ENCODE peak calls at places on chromosomes 1 and 21, in four cellular contexts. G, H, C and J are unnamed samples.
A peak's percentile ranks its signal among the peaks of the same experiment; 100 is the strongest.

GRCh38 chr1:246608616-246609376 is 42.5 kb downstream of the CNST start:
- DNase-seq in C (peak; percentile 88), G (no peak), H (peak; percentile 79), J (no peak)

GRCh38 chr1:1302006-1302430 is 5.7 kb downstream of the ACAP3 start:
- DNase-seq in H (no peak), G (no peak), C (no peak), J (no peak)

GRCh38 chr1:46735708-46736324 is 16.9 kb upstream of the EFCAB14 start:
- DNase-seq in G (no peak), H (no peak), C (peak; percentile 54), J (no peak)

GRCh38 chr21:39316062-39316461 is 2.6 kb upstream of the BRWD1 start:
- DNase-seq in H (no peak), G (no peak), C (no peak), J (no peak)

GRCh38 chr21:38351176-38351959 is 94.6 kb downstream of the KCNJ15 start:
- DNase-seq in G (no peak), H (no peak), C (no peak), J (no peak)

GRCh38 chr1:107952989-107953388 is 12.0 kb downstream of the VAV3 start:
- DNase-seq in C (no peak), G (no peak), H (no peak), J (no peak)

GRCh38 chr1:208431721-208432120 is 187.5 kb upstream of the PLXNA2 start:
- DNase-seq in H (no peak), C (peak; percentile 78), G (no peak), J (no peak)

GRCh38 chr1:6325482-6325881 is 64.6 kb upstream of the GPR153 start:
- DNase-seq in C (no peak), H (no peak), G (no peak), J (no peak)

GRCh38 chr1:181133441-181133951 is 45.0 kb downstream of the IER5 start:
- DNase-seq in H (no peak), C (no peak), G (no peak), J (no peak)

GRCh38 chr1:27564710-27565649 is 39.0 kb downstream of the AHDC1 start:
- DNase-seq in G (no peak), C (no peak), H (no peak), J (no peak)

GRCh38 chr1:59498640-59499039 is 201.7 kb downstream of the FGGY start:
- DNase-seq in G (no peak), C (peak; percentile 67), H (no peak), J (no peak)

GRCh38 chr1:211885746-211886522 is 55.4 kb upstream of the LPGAT1 start:
- DNase-seq in H (no peak), C (no peak), G (no peak), J (no peak)

GRCh38 chr1:244100276-244100675 is 49.2 kb downstream of the ZBTB18 start:
- DNase-seq in C (no peak), G (no peak), H (no peak), J (no peak)

GRCh38 chr1:198657550-198658064 is 18.8 kb downstream of the PTPRC start:
- DNase-seq in G (no peak), H (no peak), C (peak; percentile 99), J (no peak)

GRCh38 chr1:64623750-64624445 is 121.0 kb upstream of the RAVER2 start:
- DNase-seq in C (peak; percentile 95), G (no peak), H (no peak), J (no peak)

GRCh38 chr21:46096997-46097825 is 701 bp upstream of the COL6A2 start:
- DNase-seq in G (peak; percentile 15), H (peak; percentile 21), C (no peak), J (no peak)

GRCh38 chr1:48499211-48499610 is 27.2 kb upstream of the SPATA6 start:
- DNase-seq in H (no peak), C (no peak), G (no peak), J (no peak)

GRCh38 chr1:197423006-197423405 is 155.0 kb downstream of the CRB1 start:
- DNase-seq in H (no peak), C (peak; percentile 41), G (no peak), J (no peak)

GRCh38 chr1:51636765-51637522 is 20.1 kb downstream of the OSBPL9 start:
- DNase-seq in H (peak; percentile 86), G (no peak), C (peak; percentile 90), J (no peak)

GRCh38 chr1:58929667-58930325 is 145.9 kb upstream of the JUN start:
- DNase-seq in G (no peak), C (peak; percentile 30), H (no peak), J (peak; percentile 36)

GRCh38 chr1:184513966-184514365 is 127.1 kb downstream of the C1orf21 start:
- DNase-seq in H (peak; percentile 36), C (peak; percentile 67), G (no peak), J (no peak)

GRCh38 chr21:45970674-45971486 is 10.7 kb upstream of the COL6A1 start:
- DNase-seq in C (peak; percentile 21), H (peak; percentile 53), G (no peak), J (no peak)

DNA sequence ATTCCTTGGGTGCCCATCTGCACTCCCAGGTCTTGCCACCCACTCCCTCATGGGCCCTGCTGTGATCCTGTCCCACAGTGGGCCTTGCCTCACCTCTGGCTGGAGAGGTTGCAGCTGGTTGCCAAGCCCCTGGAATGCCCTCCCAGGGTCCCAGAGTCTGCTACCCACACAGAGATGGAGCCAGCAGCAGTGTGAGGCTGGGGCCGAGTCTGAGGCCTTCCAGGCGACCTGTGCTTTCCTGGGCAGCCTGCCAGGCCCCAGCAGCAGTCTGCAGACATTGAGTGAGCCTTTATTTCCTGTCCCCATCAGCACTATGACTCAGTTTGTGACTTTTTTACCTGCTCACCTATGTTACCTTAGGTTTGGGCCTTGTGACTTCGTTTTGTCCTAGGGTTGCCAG is 25.0 kb upstream of the TSPAN2 start:
- DNase-seq in C (peak; percentile 52), H (no peak), G (no peak), J (no peak)
- H3K4me3 ChIP-seq in C (no peak overlapping the region), H (no peak overlapping the region), G (no peak overlapping the region), J (no peak overlapping the region)

GRCh38 chr1:3353901-3354300 is 100.6 kb upstream of the ARHGEF16 start:
- DNase-seq in H (no peak), G (no peak), C (no peak), J (no peak)

GRCh38 chr1:3350441-3351261 is 103.8 kb upstream of the ARHGEF16 start:
- DNase-seq in H (peak; percentile 74), C (no peak), G (no peak), J (no peak)

GRCh38 chr1:3351300-3352083 is 103.0 kb upstream of the ARHGEF16 start:
- DNase-seq in C (no peak), G (no peak), H (no peak), J (no peak)

GRCh38 chr1:3352952-3353331 is 101.5 kb upstream of the ARHGEF16 start:
- DNase-seq in G (no peak), H (no peak), C (peak; percentile 77), J (no peak)

DNA sequence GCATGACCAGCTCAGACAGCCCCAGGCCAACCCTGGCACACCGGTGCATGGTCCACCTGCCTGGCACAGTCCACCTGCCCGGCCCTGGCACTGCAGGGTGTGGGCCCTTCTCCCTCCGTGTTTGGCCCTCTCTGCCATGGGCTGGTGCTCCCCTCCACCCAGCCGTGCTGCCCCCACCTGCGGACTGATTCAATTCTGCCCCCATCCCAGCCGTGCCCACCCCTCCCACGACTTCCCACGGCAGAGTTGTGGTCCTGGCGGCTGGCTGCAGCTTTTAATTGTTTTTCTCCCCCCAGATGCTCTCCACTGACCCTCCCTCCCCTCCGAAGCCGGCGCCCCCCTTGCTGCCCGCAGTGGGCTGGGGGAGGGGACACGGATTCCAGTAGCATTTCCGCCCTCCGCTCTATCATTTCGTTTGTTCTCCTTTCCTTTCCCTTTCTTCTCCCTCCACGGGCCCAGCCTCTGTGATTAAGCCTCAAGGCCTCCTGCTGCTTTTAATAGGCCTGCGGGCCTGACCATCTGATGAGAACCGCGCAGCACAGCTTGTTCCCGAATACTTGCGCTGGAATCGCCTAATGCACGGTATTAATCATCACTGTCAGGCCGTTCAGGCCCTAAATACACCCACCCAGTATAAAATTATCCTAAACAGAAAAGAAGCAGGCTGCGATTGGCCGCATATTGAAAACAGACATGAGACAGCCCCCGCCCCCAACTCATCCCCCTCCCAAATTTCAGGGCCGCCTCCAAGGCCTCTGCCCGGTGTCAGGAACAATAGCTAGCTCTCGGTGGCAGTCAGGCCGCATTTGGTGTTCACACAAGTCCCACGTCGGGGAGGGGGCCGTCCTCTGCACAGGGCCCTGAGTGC is 102.1 kb upstream of the ARHGEF16 start:
- DNase-seq in G (no peak), C (peak; percentile 91), H (peak; percentile 82), J (no peak)
- H3K4me3 ChIP-seq in G (no peak overlapping the region), C (no peak overlapping the region), H (peak overlapping the region; percentile 31), J (no peak overlapping the region)

DNA sequence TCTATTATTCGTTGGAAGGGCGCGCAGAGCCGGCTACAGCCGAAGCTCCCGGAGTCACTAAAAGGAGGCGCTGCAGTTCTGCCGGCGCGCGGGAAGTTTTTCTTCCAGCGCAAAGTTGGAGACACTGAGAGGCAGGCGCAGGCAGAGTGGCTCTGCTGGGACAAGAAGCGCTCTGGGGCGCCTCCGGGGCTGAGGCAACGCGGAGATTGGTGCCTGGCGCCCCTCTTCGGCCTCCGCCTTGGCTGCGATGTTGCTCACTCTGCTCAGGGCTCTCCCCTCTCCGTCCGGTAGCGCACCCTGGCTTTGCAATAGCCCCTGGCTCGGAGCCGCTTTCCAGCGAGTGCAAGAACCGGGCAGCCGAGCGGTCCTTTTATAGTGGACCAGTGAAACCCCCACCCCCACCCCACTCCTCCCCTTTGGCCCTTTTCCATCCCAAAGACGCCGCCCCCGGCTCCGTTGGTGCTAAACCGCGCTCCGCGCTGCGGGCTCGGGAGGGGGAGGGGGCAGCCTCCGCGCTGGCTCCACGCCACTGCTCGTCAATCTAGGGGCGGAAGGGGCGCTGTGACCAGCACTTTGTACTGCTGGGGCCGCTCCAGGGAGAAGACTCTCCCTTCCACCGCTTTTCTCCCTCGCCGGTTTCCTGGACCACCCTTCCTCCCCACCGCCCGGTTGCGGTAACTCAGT is at the start of gene ADAMTS1:
- DNase-seq in H (peak; percentile 93), G (peak; percentile 31), C (peak; percentile 70), J (no peak)
- H3K4me3 ChIP-seq in H (peak within 1 kb of the TSS; percentile 79), G (peak within 1 kb of the TSS; percentile 71), C (peak within 1 kb of the TSS; percentile 84), J (peak within 1 kb of the TSS; percentile 31)

DNA sequence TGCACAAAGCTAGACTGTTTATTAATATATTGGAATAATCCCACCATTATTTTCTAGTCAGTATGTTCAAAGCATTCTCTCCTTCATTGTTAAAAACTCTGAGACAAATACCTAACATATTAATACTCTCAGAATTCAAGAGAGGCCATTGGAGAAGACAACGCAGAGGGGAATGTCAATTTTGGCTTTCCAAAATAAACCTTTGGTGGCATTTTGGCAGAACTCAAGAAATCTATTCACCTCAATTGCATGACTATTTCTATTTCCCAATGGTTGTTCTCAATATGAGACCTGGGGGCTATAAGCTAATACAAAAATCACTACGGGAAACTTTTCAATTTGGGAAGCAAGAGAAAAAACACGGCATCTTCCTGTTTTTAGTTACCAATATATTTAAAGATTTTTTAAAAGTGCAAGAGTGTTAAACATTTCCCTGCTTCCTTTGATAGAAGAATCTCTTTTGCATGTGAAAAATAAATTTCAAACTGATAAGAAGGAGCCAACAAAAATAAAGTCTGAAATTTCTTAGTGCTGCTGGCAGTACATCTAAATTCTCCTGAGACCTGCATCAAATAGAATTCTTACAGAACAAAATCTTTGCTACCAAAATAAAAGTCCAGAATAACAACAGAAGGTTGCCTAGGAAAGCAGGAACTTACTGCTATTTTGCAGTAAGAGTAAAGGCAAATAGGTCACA is 58.6 kb downstream of the RUSC1 start:
- DNase-seq in H (no peak), C (peak; percentile 85), G (no peak), J (no peak)
- H3K4me3 ChIP-seq in H (peak overlapping the region; percentile 33), C (no peak overlapping the region), G (no peak overlapping the region), J (no peak overlapping the region)

GRCh38 chr21:36690637-36691538 is 8.0 kb upstream of the SIM2 start:
- DNase-seq in C (no peak), H (no peak), G (no peak), J (no peak)
- H3K4me3 ChIP-seq in C (no peak overlapping the region), H (no peak overlapping the region), G (no peak overlapping the region), J (no peak overlapping the region)